ENCODE peak calls at places on chromosomes 1 and 21, in seven cellular contexts. One of them, this sample, is unnamed.

GRCh38 chr21:25176637-25177412 is 430.5 kb downstream of the MRPL39 start:
- DNase-seq in HTR-8/SVneo: peak; percentile 3
- DNase-seq in stimulated activated CD4-positive, alpha-beta T cell treated with anti-CD3 and anti-CD28 coated beads, TNF-alpha, amount 100 ng/mL, for 1 hour: no peak
- DNase-seq in right cardiac atrium: no peak
- DNase-seq in stimulated activated CD8-positive, alpha-beta memory T cell treated with anti-CD3 and anti-CD28 coated beads, Interleukin-15, amount 100 ng/mL, for 4 hours: no peak
- DNase-seq in GM04503: no peak
- DNase-seq in A172: peak; percentile 79
- DNase-seq in this sample: no peak

GRCh38 chr1:52355847-52356505 is 10.0 kb downstream of the CC2D1B start:
- DNase-seq in stimulated activated CD4-positive, alpha-beta T cell treated with anti-CD3 and anti-CD28 coated beads, TNF-alpha, amount 100 ng/mL, for 1 hour: no peak
- DNase-seq in GM04503: no peak
- DNase-seq in A172: no peak
- DNase-seq in HTR-8/SVneo: no peak
- DNase-seq in stimulated activated CD8-positive, alpha-beta memory T cell treated with anti-CD3 and anti-CD28 coated beads, Interleukin-15, amount 100 ng/mL, for 4 hours: no peak
- DNase-seq in right cardiac atrium: no peak
- DNase-seq in this sample: no peak

GRCh38 chr1:12553963-12554362 is 64.0 kb downstream of the DHRS3 start:
- DNase-seq in HTR-8/SVneo: no peak
- DNase-seq in A172: no peak
- DNase-seq in right cardiac atrium: peak; percentile 18
- DNase-seq in stimulated activated CD4-positive, alpha-beta T cell treated with anti-CD3 and anti-CD28 coated beads, TNF-alpha, amount 100 ng/mL, for 1 hour: no peak
- DNase-seq in GM04503: no peak
- DNase-seq in stimulated activated CD8-positive, alpha-beta memory T cell treated with anti-CD3 and anti-CD28 coated beads, Interleukin-15, amount 100 ng/mL, for 4 hours: no peak
- DNase-seq in this sample: no peak

GRCh38 chr1:32727876-32728275 is 25.3 kb upstream of the SYNC start:
- DNase-seq in GM04503: no peak
- DNase-seq in right cardiac atrium: no peak
- DNase-seq in HTR-8/SVneo: no peak
- DNase-seq in stimulated activated CD8-positive, alpha-beta memory T cell treated with anti-CD3 and anti-CD28 coated beads, Interleukin-15, amount 100 ng/mL, for 4 hours: no peak
- DNase-seq in A172: no peak
- DNase-seq in stimulated activated CD4-positive, alpha-beta T cell treated with anti-CD3 and anti-CD28 coated beads, TNF-alpha, amount 100 ng/mL, for 1 hour: no peak
- DNase-seq in this sample: no peak

GRCh38 chr1:41874350-41874749 is 44.4 kb downstream of the HIVEP3 start:
- DNase-seq in HTR-8/SVneo: no peak
- DNase-seq in GM04503: no peak
- DNase-seq in stimulated activated CD4-positive, alpha-beta T cell treated with anti-CD3 and anti-CD28 coated beads, TNF-alpha, amount 100 ng/mL, for 1 hour: no peak
- DNase-seq in stimulated activated CD8-positive, alpha-beta memory T cell treated with anti-CD3 and anti-CD28 coated beads, Interleukin-15, amount 100 ng/mL, for 4 hours: no peak
- DNase-seq in A172: no peak
- DNase-seq in right cardiac atrium: no peak
- DNase-seq in this sample: no peak

GRCh38 chr1:182652933-182653332 is 31.5 kb downstream of the RGS8 start:
- DNase-seq in HTR-8/SVneo: no peak
- DNase-seq in GM04503: no peak
- DNase-seq in stimulated activated CD4-positive, alpha-beta T cell treated with anti-CD3 and anti-CD28 coated beads, TNF-alpha, amount 100 ng/mL, for 1 hour: no peak
- DNase-seq in A172: no peak
- DNase-seq in stimulated activated CD8-positive, alpha-beta memory T cell treated with anti-CD3 and anti-CD28 coated beads, Interleukin-15, amount 100 ng/mL, for 4 hours: no peak
- DNase-seq in right cardiac atrium: no peak
- DNase-seq in this sample: no peak

GRCh38 chr1:172778461-172779455 is 119.9 kb downstream of the FASLG start:
- DNase-seq in stimulated activated CD4-positive, alpha-beta T cell treated with anti-CD3 and anti-CD28 coated beads, TNF-alpha, amount 100 ng/mL, for 1 hour: no peak
- DNase-seq in GM04503: no peak
- DNase-seq in A172: no peak
- DNase-seq in right cardiac atrium: no peak
- DNase-seq in HTR-8/SVneo: peak; percentile 4
- DNase-seq in stimulated activated CD8-positive, alpha-beta memory T cell treated with anti-CD3 and anti-CD28 coated beads, Interleukin-15, amount 100 ng/mL, for 4 hours: no peak
- DNase-seq in this sample: no peak

GRCh38 chr1:241675983-241676382 is 23.9 kb downstream of the WDR64 start:
- DNase-seq in GM04503: no peak
- DNase-seq in A172: no peak
- DNase-seq in stimulated activated CD8-positive, alpha-beta memory T cell treated with anti-CD3 and anti-CD28 coated beads, Interleukin-15, amount 100 ng/mL, for 4 hours: peak; percentile 7
- DNase-seq in HTR-8/SVneo: no peak
- DNase-seq in stimulated activated CD4-positive, alpha-beta T cell treated with anti-CD3 and anti-CD28 coated beads, TNF-alpha, amount 100 ng/mL, for 1 hour: no peak
- DNase-seq in right cardiac atrium: no peak
- DNase-seq in this sample: no peak

GRCh38 chr1:157774412-157774811 is 2.5 kb downstream of the FCRL2 start:
- DNase-seq in GM04503: no peak
- DNase-seq in A172: no peak
- DNase-seq in stimulated activated CD4-positive, alpha-beta T cell treated with anti-CD3 and anti-CD28 coated beads, TNF-alpha, amount 100 ng/mL, for 1 hour: no peak
- DNase-seq in HTR-8/SVneo: no peak
- DNase-seq in right cardiac atrium: no peak
- DNase-seq in stimulated activated CD8-positive, alpha-beta memory T cell treated with anti-CD3 and anti-CD28 coated beads, Interleukin-15, amount 100 ng/mL, for 4 hours: no peak
- DNase-seq in this sample: no peak

GRCh38 chr21:45877821-45878469 is 103.6 kb upstream of the COL6A1 start:
- DNase-seq in right cardiac atrium: no peak
- DNase-seq in stimulated activated CD4-positive, alpha-beta T cell treated with anti-CD3 and anti-CD28 coated beads, TNF-alpha, amount 100 ng/mL, for 1 hour: no peak
- DNase-seq in A172: peak; percentile 84
- DNase-seq in GM04503: no peak
- DNase-seq in HTR-8/SVneo: no peak
- DNase-seq in stimulated activated CD8-positive, alpha-beta memory T cell treated with anti-CD3 and anti-CD28 coated beads, Interleukin-15, amount 100 ng/mL, for 4 hours: no peak
- DNase-seq in this sample: no peak

GRCh38 chr1:10756842-10757241 is 39.6 kb downstream of the CASZ1 start:
- DNase-seq in stimulated activated CD8-positive, alpha-beta memory T cell treated with anti-CD3 and anti-CD28 coated beads, Interleukin-15, amount 100 ng/mL, for 4 hours: no peak
- DNase-seq in GM04503: no peak
- DNase-seq in HTR-8/SVneo: no peak
- DNase-seq in stimulated activated CD4-positive, alpha-beta T cell treated with anti-CD3 and anti-CD28 coated beads, TNF-alpha, amount 100 ng/mL, for 1 hour: no peak
- DNase-seq in right cardiac atrium: no peak
- DNase-seq in A172: no peak
- DNase-seq in this sample: no peak

GRCh38 chr1:54884768-54885167 is 2.2 kb downstream of the DHCR24 start:
- DNase-seq in GM04503: no peak
- DNase-seq in stimulated activated CD4-positive, alpha-beta T cell treated with anti-CD3 and anti-CD28 coated beads, TNF-alpha, amount 100 ng/mL, for 1 hour: no peak
- DNase-seq in A172: no peak
- DNase-seq in HTR-8/SVneo: no peak
- DNase-seq in stimulated activated CD8-positive, alpha-beta memory T cell treated with anti-CD3 and anti-CD28 coated beads, Interleukin-15, amount 100 ng/mL, for 4 hours: no peak
- DNase-seq in right cardiac atrium: no peak
- DNase-seq in this sample: no peak

GRCh38 chr1:166064951-166065350 is 101.8 kb downstream of the FAM78B start:
- DNase-seq in HTR-8/SVneo: no peak
- DNase-seq in GM04503: no peak
- DNase-seq in right cardiac atrium: no peak
- DNase-seq in stimulated activated CD8-positive, alpha-beta memory T cell treated with anti-CD3 and anti-CD28 coated beads, Interleukin-15, amount 100 ng/mL, for 4 hours: no peak
- DNase-seq in stimulated activated CD4-positive, alpha-beta T cell treated with anti-CD3 and anti-CD28 coated beads, TNF-alpha, amount 100 ng/mL, for 1 hour: no peak
- DNase-seq in A172: no peak
- DNase-seq in this sample: no peak

GRCh38 chr1:30412241-30413110 is 310.9 kb downstream of the MATN1 start:
- DNase-seq in right cardiac atrium: no peak
- DNase-seq in HTR-8/SVneo: peak; percentile 34
- DNase-seq in stimulated activated CD4-positive, alpha-beta T cell treated with anti-CD3 and anti-CD28 coated beads, TNF-alpha, amount 100 ng/mL, for 1 hour: no peak
- DNase-seq in GM04503: peak; percentile 11
- DNase-seq in A172: peak; percentile 54
- DNase-seq in stimulated activated CD8-positive, alpha-beta memory T cell treated with anti-CD3 and anti-CD28 coated beads, Interleukin-15, amount 100 ng/mL, for 4 hours: no peak
- DNase-seq in this sample: no peak

GRCh38 chr1:101139130-101139529 is 97.7 kb upstream of the S1PR1 start:
- DNase-seq in right cardiac atrium: no peak
- DNase-seq in A172: no peak
- DNase-seq in stimulated activated CD4-positive, alpha-beta T cell treated with anti-CD3 and anti-CD28 coated beads, TNF-alpha, amount 100 ng/mL, for 1 hour: no peak
- DNase-seq in GM04503: no peak
- DNase-seq in stimulated activated CD8-positive, alpha-beta memory T cell treated with anti-CD3 and anti-CD28 coated beads, Interleukin-15, amount 100 ng/mL, for 4 hours: no peak
- DNase-seq in HTR-8/SVneo: no peak
- DNase-seq in this sample: no peak

GRCh38 chr1:41037116-41037903 is 15.8 kb upstream of the SLFNL1 start:
- DNase-seq in HTR-8/SVneo: no peak
- DNase-seq in GM04503: no peak
- DNase-seq in stimulated activated CD8-positive, alpha-beta memory T cell treated with anti-CD3 and anti-CD28 coated beads, Interleukin-15, amount 100 ng/mL, for 4 hours: no peak
- DNase-seq in A172: no peak
- DNase-seq in stimulated activated CD4-positive, alpha-beta T cell treated with anti-CD3 and anti-CD28 coated beads, TNF-alpha, amount 100 ng/mL, for 1 hour: no peak
- DNase-seq in right cardiac atrium: no peak
- DNase-seq in this sample: no peak

GRCh38 chr1:208136459-208137143 is 107.6 kb downstream of the PLXNA2 start:
- DNase-seq in stimulated activated CD4-positive, alpha-beta T cell treated with anti-CD3 and anti-CD28 coated beads, TNF-alpha, amount 100 ng/mL, for 1 hour: no peak
- DNase-seq in right cardiac atrium: no peak
- DNase-seq in A172: no peak
- DNase-seq in HTR-8/SVneo: no peak
- DNase-seq in GM04503: no peak
- DNase-seq in stimulated activated CD8-positive, alpha-beta memory T cell treated with anti-CD3 and anti-CD28 coated beads, Interleukin-15, amount 100 ng/mL, for 4 hours: no peak
- DNase-seq in this sample: no peak

GRCh38 chr1:182633657-182634281 is 29.6 kb upstream of the RGS16 start:
- DNase-seq in right cardiac atrium: no peak
- DNase-seq in A172: peak; percentile 56
- DNase-seq in GM04503: no peak
- DNase-seq in HTR-8/SVneo: no peak
- DNase-seq in stimulated activated CD8-positive, alpha-beta memory T cell treated with anti-CD3 and anti-CD28 coated beads, Interleukin-15, amount 100 ng/mL, for 4 hours: no peak
- DNase-seq in stimulated activated CD4-positive, alpha-beta T cell treated with anti-CD3 and anti-CD28 coated beads, TNF-alpha, amount 100 ng/mL, for 1 hour: no peak
- DNase-seq in this sample: no peak

GRCh38 chr1:177165069-177165439 is 542 bp upstream of the ASTN1 start:
- DNase-seq in stimulated activated CD4-positive, alpha-beta T cell treated with anti-CD3 and anti-CD28 coated beads, TNF-alpha, amount 100 ng/mL, for 1 hour: no peak
- DNase-seq in stimulated activated CD8-positive, alpha-beta memory T cell treated with anti-CD3 and anti-CD28 coated beads, Interleukin-15, amount 100 ng/mL, for 4 hours: no peak
- DNase-seq in right cardiac atrium: no peak
- DNase-seq in GM04503: no peak
- DNase-seq in A172: no peak
- DNase-seq in HTR-8/SVneo: no peak
- DNase-seq in this sample: no peak

GRCh38 chr1:3466366-3467075 is 12.1 kb downstream of the ARHGEF16 start:
- DNase-seq in GM04503: no peak
- DNase-seq in right cardiac atrium: peak; percentile 32
- DNase-seq in stimulated activated CD4-positive, alpha-beta T cell treated with anti-CD3 and anti-CD28 coated beads, TNF-alpha, amount 100 ng/mL, for 1 hour: no peak
- DNase-seq in A172: no peak
- DNase-seq in stimulated activated CD8-positive, alpha-beta memory T cell treated with anti-CD3 and anti-CD28 coated beads, Interleukin-15, amount 100 ng/mL, for 4 hours: no peak
- DNase-seq in HTR-8/SVneo: no peak
- DNase-seq in this sample: no peak

GRCh38 chr1:107842241-107842640 is 122.7 kb downstream of the VAV3 start:
- DNase-seq in HTR-8/SVneo: no peak
- DNase-seq in right cardiac atrium: no peak
- DNase-seq in stimulated activated CD8-positive, alpha-beta memory T cell treated with anti-CD3 and anti-CD28 coated beads, Interleukin-15, amount 100 ng/mL, for 4 hours: no peak
- DNase-seq in A172: no peak
- DNase-seq in stimulated activated CD4-positive, alpha-beta T cell treated with anti-CD3 and anti-CD28 coated beads, TNF-alpha, amount 100 ng/mL, for 1 hour: no peak
- DNase-seq in GM04503: no peak
- DNase-seq in this sample: no peak

GRCh38 chr21:41929248-41929647 is 24.6 kb downstream of the C2CD2 start:
- DNase-seq in HTR-8/SVneo: no peak
- DNase-seq in A172: no peak
- DNase-seq in stimulated activated CD4-positive, alpha-beta T cell treated with anti-CD3 and anti-CD28 coated beads, TNF-alpha, amount 100 ng/mL, for 1 hour: no peak
- DNase-seq in GM04503: no peak
- DNase-seq in stimulated activated CD8-positive, alpha-beta memory T cell treated with anti-CD3 and anti-CD28 coated beads, Interleukin-15, amount 100 ng/mL, for 4 hours: no peak
- DNase-seq in right cardiac atrium: no peak
- DNase-seq in this sample: no peak

GRCh38 chr1:228105269-228105995 is 2.3 kb upstream of the C1orf35 start:
- DNase-seq in A172: no peak
- DNase-seq in stimulated activated CD4-positive, alpha-beta T cell treated with anti-CD3 and anti-CD28 coated beads, TNF-alpha, amount 100 ng/mL, for 1 hour: no peak
- DNase-seq in stimulated activated CD8-positive, alpha-beta memory T cell treated with anti-CD3 and anti-CD28 coated beads, Interleukin-15, amount 100 ng/mL, for 4 hours: no peak
- DNase-seq in GM04503: no peak
- DNase-seq in right cardiac atrium: no peak
- DNase-seq in HTR-8/SVneo: no peak
- DNase-seq in this sample: no peak

GRCh38 chr1:100164226-100164625 is 13.8 kb downstream of the LRRC39 start:
- DNase-seq in stimulated activated CD8-positive, alpha-beta memory T cell treated with anti-CD3 and anti-CD28 coated beads, Interleukin-15, amount 100 ng/mL, for 4 hours: no peak
- DNase-seq in right cardiac atrium: no peak
- DNase-seq in stimulated activated CD4-positive, alpha-beta T cell treated with anti-CD3 and anti-CD28 coated beads, TNF-alpha, amount 100 ng/mL, for 1 hour: no peak
- DNase-seq in GM04503: peak; percentile 57
- DNase-seq in A172: no peak
- DNase-seq in HTR-8/SVneo: no peak
- DNase-seq in this sample: no peak

GRCh38 chr1:52739699-52740467 is 13.6 kb downstream of the ZYG11B start:
- DNase-seq in A172: no peak
- DNase-seq in GM04503: no peak
- DNase-seq in stimulated activated CD4-positive, alpha-beta T cell treated with anti-CD3 and anti-CD28 coated beads, TNF-alpha, amount 100 ng/mL, for 1 hour: no peak
- DNase-seq in stimulated activated CD8-positive, alpha-beta memory T cell treated with anti-CD3 and anti-CD28 coated beads, Interleukin-15, amount 100 ng/mL, for 4 hours: no peak
- DNase-seq in right cardiac atrium: no peak
- DNase-seq in HTR-8/SVneo: no peak
- DNase-seq in this sample: no peak